ENCODE peak calls at places on chromosomes 13 and 19, in ten cellular contexts. L, X, Z, E, H, O, K, C, T and F are unnamed samples.
A peak's percentile ranks its signal among the peaks of the same experiment; 100 is the strongest.

GRCh38 chr13:109744512-109745051 is 41.8 kb downstream of the IRS2 start:
- DNase-seq in L (no peak), X (no peak), Z (peak; percentile 66), E (no peak), H (no peak), O (no peak), K (peak; percentile 56), C (peak; percentile 45), T (no peak), F (no peak)

GRCh38 chr13:46622918-46623256 is 69.9 kb downstream of the LRCH1 start:
- DNase-seq in L (no peak), X (no peak), Z (peak; percentile 80), E (peak; percentile 30), H (no peak), O (peak; percentile 60), K (peak; percentile 40), C (peak; percentile 84), T (no peak), F (no peak)

GRCh38 chr13:83730674-83731073 is 151.6 kb downstream of the SLITRK1 start:
- DNase-seq in L (peak; percentile 2), X (no peak), Z (no peak), E (no peak), H (no peak), O (no peak), K (no peak), C (no peak), T (no peak), F (no peak)

GRCh38 chr13:25529425-25529824 is 157.7 kb downstream of the ATP8A2 start:
- DNase-seq in L (no peak), X (no peak), Z (no peak), E (no peak), H (no peak), O (no peak), K (no peak), C (no peak), T (peak; percentile 78), F (no peak)

GRCh38 chr13:43244482-43244881 is 221.1 kb downstream of the DNAJC15 start:
- DNase-seq in L (no peak), X (no peak), Z (no peak), E (no peak), H (no peak), O (no peak), K (no peak), C (no peak), T (no peak), F (no peak)

GRCh38 chr13:99027260-99027659 is 49.4 kb upstream of the DOCK9 start:
- DNase-seq in L (no peak), X (no peak), Z (no peak), E (no peak), H (no peak), O (peak; percentile 63), K (no peak), C (no peak), T (no peak), F (no peak)

GRCh38 chr13:101712026-101712348 is 259.5 kb downstream of the ITGBL1 start:
- DNase-seq in L (no peak), X (no peak), Z (no peak), E (no peak), H (no peak), O (no peak), K (no peak), C (no peak), T (no peak), F (no peak)

GRCh38 chr19:42407085-42407815 is 17.2 kb upstream of the CNFN start:
- DNase-seq in L (no peak), X (no peak), Z (no peak), E (no peak), H (no peak), O (no peak), K (no peak), C (no peak), T (no peak), F (peak; percentile 4)

GRCh38 chr13:59360916-59361315 is 802.8 kb downstream of the DIAPH3 start:
- DNase-seq in L (no peak), X (no peak), Z (no peak), E (no peak), H (no peak), O (no peak), K (no peak), C (no peak), T (no peak), F (no peak)

GRCh38 chr13:78601124-78601885 is 2.0 kb downstream of the POU4F1 start:
- DNase-seq in L (peak; percentile 66), X (no peak), Z (no peak), E (no peak), H (no peak), O (no peak), K (no peak), C (no peak), T (no peak), F (no peak)

GRCh38 chr13:105937451-105937850 is 598.0 kb downstream of the EFNB2 start:
- DNase-seq in L (peak; percentile 32), X (no peak), Z (no peak), E (no peak), H (peak; percentile 78), O (no peak), K (no peak), C (peak; percentile 70), T (no peak), F (peak; percentile 16)

GRCh38 chr19:16605552-16605951 is 22.5 kb downstream of the MED26 start:
- DNase-seq in L (no peak), X (peak; percentile 10), Z (no peak), E (peak; percentile 17), H (no peak), O (no peak), K (no peak), C (peak; percentile 38), T (no peak), F (no peak)

GRCh38 chr19:52748336-52748950 is 13.6 kb upstream of the ZNF611 start:
- DNase-seq in L (peak; percentile 85), X (no peak), Z (peak; percentile 33), E (no peak), H (peak; percentile 83), O (peak; percentile 22), K (peak; percentile 15), C (no peak), T (no peak), F (peak; percentile 36)

GRCh38 chr19:55319786-55320185 is 5.4 kb downstream of the TMEM150B start:
- DNase-seq in L (peak; percentile 97), X (peak; percentile 12), Z (no peak), E (peak; percentile 39), H (peak; percentile 90), O (no peak), K (peak; percentile 7), C (peak; percentile 85), T (no peak), F (peak; percentile 94)